ENCODE peak calls at places on chromosome 2, in four cellular contexts. K is K562, L is HepG2, W is GM12878. G is an unnamed sample.

GRCh38 chr2:191854385-191855372 is 7.8 kb upstream of the CAVIN2 start:
- DNase-seq in K (no peak), L (peak), W (no peak), G (no peak)

GRCh38 chr2:229454934-229455631 is 184.0 kb upstream of the PID1 start:
- DNase-seq in K (no peak), L (no peak), W (no peak), G (no peak)

GRCh38 chr2:239704737-239705136 is 303.9 kb upstream of the HDAC4 start:
- DNase-seq in K (no peak), L (no peak), W (no peak), G (no peak)

GRCh38 chr2:202429164-202429980 is 53.2 kb downstream of the BMPR2 start:
- DNase-seq in K (no peak), L (no peak), W (no peak), G (no peak)

GRCh38 chr2:200435379-200435778 is 74.5 kb downstream of the KCTD18 start:
- DNase-seq in K (no peak), L (no peak), W (no peak), G (no peak)

GRCh38 chr2:201886504-201886903 is 80.2 kb downstream of the CDK15 start:
- DNase-seq in K (no peak), L (no peak), W (no peak), G (no peak)

GRCh38 chr2:29530281-29530680 is 391.1 kb downstream of the ALK start:
- DNase-seq in K (no peak), L (no peak), W (no peak), G (no peak)

GRCh38 chr2:204842731-204843490 is 297.6 kb downstream of the PARD3B start:
- DNase-seq in K (no peak), L (no peak), W (no peak), G (no peak)

GRCh38 chr2:169162613-169163012 is 93.2 kb downstream of the DHRS9 start:
- DNase-seq in K (no peak), L (no peak), W (no peak), G (no peak)

GRCh38 chr2:62202019-62202722 is 6.3 kb downstream of the B3GNT2 start:
- DNase-seq in K (no peak), L (no peak), W (no peak), G (no peak)

GRCh38 chr2:173806761-173807160 is 158.4 kb downstream of the SP3 start:
- DNase-seq in K (no peak), L (no peak), W (no peak), G (no peak)

GRCh38 chr2:63926800-63927199 is 85.1 kb downstream of the UGP2 start:
- DNase-seq in K (no peak), L (no peak), W (no peak), G (no peak)

GRCh38 chr2:230877131-230877736 is 12.5 kb downstream of the ITM2C start:
- DNase-seq in K (no peak), L (no peak), W (no peak), G (peak)

GRCh38 chr2:4507706-4508105 is 804.3 kb downstream of the DCDC2C start:
- DNase-seq in K (no peak), L (no peak), W (no peak), G (no peak)

GRCh38 chr2:159249955-159250723 is 36.4 kb downstream of the WDSUB1 start:
- DNase-seq in K (no peak), L (no peak), W (peak), G (no peak)

GRCh38 chr2:20916604-20917286 is 93.8 kb upstream of the LDAH start:
- DNase-seq in K (no peak), L (peak), W (no peak), G (no peak)

GRCh38 chr2:45823723-45824206 is 172.3 kb downstream of the PRKCE start:
- DNase-seq in K (no peak), L (no peak), W (no peak), G (no peak)

GRCh38 chr2:142596334-142597088 is 281.0 kb upstream of the KYNU start:
- DNase-seq in K (no peak), L (peak), W (no peak), G (no peak)

GRCh38 chr2:240622631-240623235 is 2.5 kb upstream of the GPR35 start:
- DNase-seq in K (no peak), L (no peak), W (no peak), G (peak)

DNA sequence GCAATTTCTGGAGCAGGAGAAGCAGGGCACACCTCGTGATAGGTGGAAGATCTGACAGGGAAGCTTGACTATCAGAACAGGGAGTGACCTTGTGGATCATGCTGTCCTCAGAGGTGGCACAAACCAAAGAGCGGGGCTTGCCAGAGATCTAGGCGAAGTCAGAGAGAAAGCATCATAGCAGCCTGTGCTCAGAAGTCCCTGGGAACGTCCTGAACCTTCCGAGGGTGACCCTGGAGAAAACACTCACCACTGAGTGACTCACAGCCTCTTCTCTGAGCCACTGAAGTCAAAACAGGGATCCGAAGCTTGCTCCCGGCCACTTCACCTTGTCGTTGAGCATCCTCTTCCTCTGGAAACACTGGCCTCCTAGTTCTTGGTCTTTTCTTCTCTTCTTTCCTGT is 56.7 kb downstream of the IL1R2 start:
- DNase-seq in K (no peak), L (no peak), W (no peak), G (no peak)
- TF ChIP-seq ETV6 in K (no peak), L (no peak), W (no peak), G (no peak)

GRCh38 chr2:233307565-233307964 is at the start of gene SAG:
- DNase-seq in K (no peak), L (no peak), W (no peak), G (no peak)
- TF ChIP-seq USF2 in K (no peak), L (no peak), W (no peak), G (no peak)

GRCh38 chr2:133812826-133813617 is 244.8 kb upstream of the NCKAP5 start:
- DNase-seq in K (no peak), L (no peak), W (no peak), G (no peak)
- TF ChIP-seq ATF3 in K (no peak), L (no peak), W (no peak), G (no peak)

DNA sequence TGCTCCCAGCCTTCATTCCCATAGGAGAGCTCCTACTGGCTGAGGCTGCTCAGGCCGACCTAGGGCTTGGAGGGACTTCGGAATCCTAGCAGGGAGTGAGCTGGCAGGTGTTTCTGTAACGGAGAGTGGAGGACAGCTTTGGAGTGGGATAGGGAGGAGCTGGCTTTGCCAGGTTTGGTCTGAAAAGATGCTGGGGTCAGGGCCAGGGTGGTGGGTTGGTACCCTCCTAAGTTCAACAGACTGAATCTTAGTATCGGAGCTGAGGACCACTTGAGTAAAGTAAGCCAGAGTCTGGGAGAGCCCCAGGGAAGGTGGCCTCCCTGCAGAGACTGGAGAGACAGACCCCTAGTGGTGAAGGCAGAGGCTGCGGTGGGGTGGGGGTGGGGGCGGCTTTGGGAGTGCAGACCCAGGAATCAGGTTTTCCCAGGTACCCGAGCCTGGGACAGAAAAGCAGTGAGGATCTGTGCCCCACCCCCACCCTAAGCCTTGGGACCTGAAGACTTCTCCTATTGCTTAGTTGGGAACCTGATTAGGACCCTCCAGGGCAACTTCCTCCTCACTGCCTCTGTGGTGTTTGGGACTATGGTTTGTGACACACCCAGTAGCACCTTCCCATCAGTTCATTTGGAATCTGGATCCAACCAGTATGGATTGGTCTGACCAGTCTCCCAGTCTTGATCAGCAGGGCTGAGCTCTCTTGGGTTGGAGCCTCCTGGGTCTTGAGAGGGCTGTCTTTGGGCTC is 3.0 kb downstream of the CNNM4 start:
- DNase-seq in K (peak), L (peak), W (no peak), G (peak)
- TF ChIP-seq ETV6 in K (no peak), L (no peak), W (no peak), G (no peak)

GRCh38 chr2:9473308-9473984 is 905 bp upstream of the IAH1 start:
- DNase-seq in K (no peak), L (peak), W (no peak), G (peak)
- TF ChIP-seq USF2 in K (no peak), L (no peak), W (peak), G (peak)

GRCh38 chr2:88651646-88652045 is 24.4 kb upstream of the EIF2AK3 start:
- DNase-seq in K (no peak), L (peak), W (no peak), G (no peak)

GRCh38 chr2:88658318-88658717 is 31.1 kb upstream of the EIF2AK3 start:
- DNase-seq in K (no peak), L (no peak), W (no peak), G (no peak)

GRCh38 chr2:88657131-88657530 is 29.9 kb upstream of the EIF2AK3 start:
- DNase-seq in K (no peak), L (peak), W (no peak), G (no peak)

GRCh38 chr2:88656690-88657089 is 29.4 kb upstream of the EIF2AK3 start:
- DNase-seq in K (no peak), L (no peak), W (no peak), G (no peak)

GRCh38 chr2:88654714-88655113 is 27.4 kb upstream of the EIF2AK3 start:
- DNase-seq in K (no peak), L (no peak), W (no peak), G (no peak)
- TF ChIP-seq ATF3 in K (peak), L (no peak), W (no peak), G (no peak)